ENCODE peak calls at places on chromosomes 5 and 9, in ten cellular contexts. One of them, this sample, is unnamed.
A peak's percentile ranks its signal among the peaks of the same experiment; 100 is the strongest.

GRCh38 chr9:28810375-28811075 is 1237.2 kb upstream of the C9orf72 start:
- DNase-seq in mucosa of descending colon: no peak
- DNase-seq in tibial artery: no peak
- DNase-seq in PC-9: no peak
- DNase-seq in heart left ventricle: no peak
- DNase-seq in cardiac muscle cell: no peak
- DNase-seq in stomach: no peak
- DNase-seq in heart right ventricle: no peak
- DNase-seq in psoas muscle: no peak
- DNase-seq in tibial nerve: no peak
- DNase-seq in this sample: no peak

GRCh38 chr9:79209012-79209411 is 362.8 kb upstream of the TLE4 start:
- DNase-seq in mucosa of descending colon: no peak
- DNase-seq in tibial artery: no peak
- DNase-seq in PC-9: no peak
- DNase-seq in heart left ventricle: no peak
- DNase-seq in cardiac muscle cell: no peak
- DNase-seq in stomach: no peak
- DNase-seq in heart right ventricle: no peak
- DNase-seq in psoas muscle: no peak
- DNase-seq in tibial nerve: no peak
- DNase-seq in this sample: no peak

GRCh38 chr5:77632526-77633268 is 5.8 kb downstream of the OTP start:
- DNase-seq in mucosa of descending colon: no peak
- DNase-seq in tibial artery: no peak
- DNase-seq in PC-9: no peak
- DNase-seq in heart left ventricle: no peak
- DNase-seq in cardiac muscle cell: no peak
- DNase-seq in stomach: no peak
- DNase-seq in heart right ventricle: no peak
- DNase-seq in psoas muscle: no peak
- DNase-seq in tibial nerve: no peak
- DNase-seq in this sample: no peak

GRCh38 chr9:2157277-2158105 is 142.3 kb downstream of the SMARCA2 start:
- DNase-seq in mucosa of descending colon: peak; percentile 30
- DNase-seq in tibial artery: peak; percentile 28
- DNase-seq in PC-9: no peak
- DNase-seq in heart left ventricle: peak; percentile 52
- DNase-seq in cardiac muscle cell: no peak
- DNase-seq in stomach: peak; percentile 33
- DNase-seq in heart right ventricle: no peak
- DNase-seq in psoas muscle: peak; percentile 50
- DNase-seq in tibial nerve: no peak
- DNase-seq in this sample: peak; percentile 65

GRCh38 chr9:76456202-76456926 is 2.6 kb upstream of the GCNT1 start:
- DNase-seq in mucosa of descending colon: peak; percentile 77
- DNase-seq in tibial artery: peak; percentile 38
- DNase-seq in PC-9: peak; percentile 82
- DNase-seq in heart left ventricle: no peak
- DNase-seq in cardiac muscle cell: peak; percentile 14
- DNase-seq in stomach: peak; percentile 86
- DNase-seq in heart right ventricle: no peak
- DNase-seq in psoas muscle: no peak
- DNase-seq in tibial nerve: no peak
- DNase-seq in this sample: peak; percentile 67

GRCh38 chr5:7397935-7398334 is 2.0 kb downstream of the ADCY2 start:
- DNase-seq in mucosa of descending colon: no peak
- DNase-seq in tibial artery: no peak
- DNase-seq in PC-9: no peak
- DNase-seq in heart left ventricle: no peak
- DNase-seq in cardiac muscle cell: no peak
- DNase-seq in stomach: no peak
- DNase-seq in heart right ventricle: no peak
- DNase-seq in psoas muscle: no peak
- DNase-seq in tibial nerve: no peak
- DNase-seq in this sample: no peak

GRCh38 chr5:77138981-77139380 is 51.9 kb upstream of the ZBED3 start:
- DNase-seq in mucosa of descending colon: no peak
- DNase-seq in tibial artery: peak; percentile 24
- DNase-seq in PC-9: no peak
- DNase-seq in heart left ventricle: no peak
- DNase-seq in cardiac muscle cell: no peak
- DNase-seq in stomach: no peak
- DNase-seq in heart right ventricle: no peak
- DNase-seq in psoas muscle: no peak
- DNase-seq in tibial nerve: peak; percentile 44
- DNase-seq in this sample: no peak

GRCh38 chr5:72408127-72408526 is 88.0 kb downstream of the PTCD2 start:
- DNase-seq in mucosa of descending colon: no peak
- DNase-seq in tibial artery: no peak
- DNase-seq in PC-9: no peak
- DNase-seq in heart left ventricle: no peak
- DNase-seq in cardiac muscle cell: no peak
- DNase-seq in stomach: no peak
- DNase-seq in heart right ventricle: no peak
- DNase-seq in psoas muscle: no peak
- DNase-seq in tibial nerve: no peak
- DNase-seq in this sample: no peak

GRCh38 chr5:135814254-135814653 is 20.2 kb upstream of the SLC25A48 start:
- DNase-seq in mucosa of descending colon: no peak
- DNase-seq in tibial artery: no peak
- DNase-seq in PC-9: no peak
- DNase-seq in heart left ventricle: no peak
- DNase-seq in cardiac muscle cell: no peak
- DNase-seq in stomach: no peak
- DNase-seq in heart right ventricle: no peak
- DNase-seq in psoas muscle: no peak
- DNase-seq in tibial nerve: no peak
- DNase-seq in this sample: no peak

GRCh38 chr9:133534346-133535284 is at the start of gene ADAMTSL2:
- DNase-seq in mucosa of descending colon: peak; percentile 66
- DNase-seq in tibial artery: no peak
- DNase-seq in PC-9: no peak
- DNase-seq in heart left ventricle: peak; percentile 90
- DNase-seq in cardiac muscle cell: peak; percentile 87
- DNase-seq in stomach: peak; percentile 73
- DNase-seq in heart right ventricle: peak; percentile 77
- DNase-seq in psoas muscle: peak; percentile 75
- DNase-seq in tibial nerve: no peak
- DNase-seq in this sample: peak; percentile 95

GRCh38 chr5:132354828-132355765 is 14.4 kb upstream of the SLC22A5 start:
- DNase-seq in mucosa of descending colon: peak; percentile 42
- DNase-seq in tibial artery: no peak
- DNase-seq in PC-9: no peak
- DNase-seq in heart left ventricle: no peak
- DNase-seq in cardiac muscle cell: no peak
- DNase-seq in stomach: no peak
- DNase-seq in heart right ventricle: no peak
- DNase-seq in psoas muscle: no peak
- DNase-seq in tibial nerve: no peak
- DNase-seq in this sample: no peak

GRCh38 chr5:5182508-5183191 is 42.5 kb downstream of the ADAMTS16 start:
- DNase-seq in mucosa of descending colon: no peak
- DNase-seq in tibial artery: no peak
- DNase-seq in PC-9: no peak
- DNase-seq in heart left ventricle: no peak
- DNase-seq in cardiac muscle cell: no peak
- DNase-seq in stomach: no peak
- DNase-seq in heart right ventricle: no peak
- DNase-seq in psoas muscle: no peak
- DNase-seq in tibial nerve: no peak
- DNase-seq in this sample: no peak
- H3K4me1 ChIP-seq in mucosa of descending colon: no peaks in the 10 kb centered on the region
- H3K4me1 ChIP-seq in tibial artery: no peaks in the 10 kb centered on the region
- H3K4me1 ChIP-seq in PC-9: no peaks in the 10 kb centered on the region
- H3K4me1 ChIP-seq in heart left ventricle: no peaks in the 10 kb centered on the region
- H3K4me1 ChIP-seq in cardiac muscle cell: no peaks in the 10 kb centered on the region
- H3K4me1 ChIP-seq in stomach: no peaks in the 10 kb centered on the region
- H3K4me1 ChIP-seq in heart right ventricle: no peaks in the 10 kb centered on the region
- H3K4me1 ChIP-seq in psoas muscle: no peaks in the 10 kb centered on the region
- H3K4me1 ChIP-seq in tibial nerve: no peaks in the 10 kb centered on the region
- H3K4me1 ChIP-seq in this sample: no peaks in the 10 kb centered on the region

DNA sequence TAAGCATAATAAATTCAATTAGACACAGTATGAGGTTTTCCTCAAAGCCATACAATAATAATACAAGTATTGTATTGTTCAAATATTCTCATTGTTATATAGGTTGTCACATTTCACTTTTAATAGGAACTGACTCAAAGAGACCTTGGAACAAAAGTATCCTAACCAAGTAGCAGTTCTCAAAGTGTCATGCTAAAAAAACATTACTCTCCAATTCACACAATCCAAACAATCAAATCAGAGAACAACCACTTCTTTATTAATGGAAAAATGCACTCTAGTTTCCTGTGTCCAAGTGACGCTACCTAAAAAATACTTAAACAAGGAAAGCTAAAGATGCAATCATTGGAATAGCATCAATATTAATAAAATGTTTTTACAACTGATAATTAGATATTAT is 115.4 kb downstream of the DENND1A start:
- DNase-seq in mucosa of descending colon: no peak
- DNase-seq in tibial artery: no peak
- DNase-seq in PC-9: no peak
- DNase-seq in heart left ventricle: no peak
- DNase-seq in cardiac muscle cell: no peak
- DNase-seq in stomach: no peak
- DNase-seq in heart right ventricle: no peak
- DNase-seq in psoas muscle: no peak
- DNase-seq in tibial nerve: no peak
- DNase-seq in this sample: no peak
- H3K4me3 ChIP-seq in mucosa of descending colon: no peak overlapping the region
- H3K4me3 ChIP-seq in tibial artery: no peak overlapping the region
- H3K4me3 ChIP-seq in PC-9: no peak overlapping the region
- H3K4me3 ChIP-seq in heart left ventricle: no peak overlapping the region
- H3K4me3 ChIP-seq in cardiac muscle cell: no peak overlapping the region
- H3K4me3 ChIP-seq in stomach: no peak overlapping the region
- H3K4me3 ChIP-seq in heart right ventricle: no peak overlapping the region
- H3K4me3 ChIP-seq in psoas muscle: no peak overlapping the region
- H3K4me3 ChIP-seq in tibial nerve: no peak overlapping the region
- H3K4me3 ChIP-seq in this sample: no peak overlapping the region

GRCh38 chr9:70258692-70259511 is at the start of gene SMC5:
- DNase-seq in mucosa of descending colon: peak; percentile 96
- DNase-seq in tibial artery: peak; percentile 86
- DNase-seq in PC-9: peak; percentile 72
- DNase-seq in heart left ventricle: peak; percentile 94
- DNase-seq in cardiac muscle cell: peak; percentile 88
- DNase-seq in stomach: peak; percentile 91
- DNase-seq in heart right ventricle: peak; percentile 87
- DNase-seq in psoas muscle: peak; percentile 92
- DNase-seq in tibial nerve: peak; percentile 73
- DNase-seq in this sample: peak; percentile 92

GRCh38 chr9:70256123-70256551 is 2.6 kb upstream of the SMC5 start:
- DNase-seq in mucosa of descending colon: no peak
- DNase-seq in tibial artery: no peak
- DNase-seq in PC-9: peak; percentile 85
- DNase-seq in heart left ventricle: no peak
- DNase-seq in cardiac muscle cell: peak; percentile 2
- DNase-seq in stomach: no peak
- DNase-seq in heart right ventricle: no peak
- DNase-seq in psoas muscle: no peak
- DNase-seq in tibial nerve: no peak
- DNase-seq in this sample: no peak

GRCh38 chr9:70259512-70259802 is 679 bp downstream of the SMC5 start:
- DNase-seq in mucosa of descending colon: no peak
- DNase-seq in tibial artery: no peak
- DNase-seq in PC-9: no peak
- DNase-seq in heart left ventricle: no peak
- DNase-seq in cardiac muscle cell: no peak
- DNase-seq in stomach: no peak
- DNase-seq in heart right ventricle: no peak
- DNase-seq in psoas muscle: no peak
- DNase-seq in tibial nerve: no peak
- DNase-seq in this sample: no peak

GRCh38 chr9:70257991-70258691 is 637 bp upstream of the SMC5 start:
- DNase-seq in mucosa of descending colon: peak; percentile 87
- DNase-seq in tibial artery: peak; percentile 32
- DNase-seq in PC-9: peak; percentile 64
- DNase-seq in heart left ventricle: peak; percentile 31
- DNase-seq in cardiac muscle cell: peak; percentile 52
- DNase-seq in stomach: peak; percentile 80
- DNase-seq in heart right ventricle: peak; percentile 20
- DNase-seq in psoas muscle: no peak
- DNase-seq in tibial nerve: peak; percentile 45
- DNase-seq in this sample: peak; percentile 62

DNA sequence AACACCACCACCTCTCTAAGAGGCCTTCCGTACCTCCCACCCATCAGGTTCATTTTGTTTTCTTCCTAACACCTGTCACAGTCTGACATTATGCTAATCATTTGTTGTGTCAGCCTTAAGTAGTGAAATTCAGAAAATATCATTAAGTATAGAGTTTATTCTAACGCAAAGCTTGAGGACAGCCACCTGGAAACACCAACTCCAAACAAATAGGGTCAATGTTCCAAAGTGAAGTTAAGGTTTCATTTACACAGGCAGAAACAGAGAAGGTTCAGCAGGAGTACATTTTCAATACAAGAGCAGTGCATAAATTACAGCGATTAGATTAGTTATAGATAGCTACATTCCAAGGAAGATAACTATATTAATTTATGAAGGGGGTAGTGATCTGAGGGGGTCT is 1.3 kb upstream of the SMC5 start:
- DNase-seq in mucosa of descending colon: no peak
- DNase-seq in tibial artery: no peak
- DNase-seq in PC-9: no peak
- DNase-seq in heart left ventricle: no peak
- DNase-seq in cardiac muscle cell: no peak
- DNase-seq in stomach: no peak
- DNase-seq in heart right ventricle: no peak
- DNase-seq in psoas muscle: no peak
- DNase-seq in tibial nerve: no peak
- DNase-seq in this sample: no peak
- H3K4me1 ChIP-seq in mucosa of descending colon: peaks cover 28% of the 10 kb centered on the region
- H3K4me1 ChIP-seq in tibial artery: peaks cover 45% of the 10 kb centered on the region
- H3K4me1 ChIP-seq in PC-9: peaks cover 60% of the 10 kb centered on the region
- H3K4me1 ChIP-seq in heart left ventricle: peaks cover 5% of the 10 kb centered on the region
- H3K4me1 ChIP-seq in cardiac muscle cell: peaks cover 25% of the 10 kb centered on the region
- H3K4me1 ChIP-seq in stomach: peaks cover 43% of the 10 kb centered on the region
- H3K4me1 ChIP-seq in heart right ventricle: peaks cover 18% of the 10 kb centered on the region
- H3K4me1 ChIP-seq in psoas muscle: peaks cover 36% of the 10 kb centered on the region
- H3K4me1 ChIP-seq in tibial nerve: peaks cover 12% of the 10 kb centered on the region
- H3K4me1 ChIP-seq in this sample: peaks cover 7% of the 10 kb centered on the region

DNA sequence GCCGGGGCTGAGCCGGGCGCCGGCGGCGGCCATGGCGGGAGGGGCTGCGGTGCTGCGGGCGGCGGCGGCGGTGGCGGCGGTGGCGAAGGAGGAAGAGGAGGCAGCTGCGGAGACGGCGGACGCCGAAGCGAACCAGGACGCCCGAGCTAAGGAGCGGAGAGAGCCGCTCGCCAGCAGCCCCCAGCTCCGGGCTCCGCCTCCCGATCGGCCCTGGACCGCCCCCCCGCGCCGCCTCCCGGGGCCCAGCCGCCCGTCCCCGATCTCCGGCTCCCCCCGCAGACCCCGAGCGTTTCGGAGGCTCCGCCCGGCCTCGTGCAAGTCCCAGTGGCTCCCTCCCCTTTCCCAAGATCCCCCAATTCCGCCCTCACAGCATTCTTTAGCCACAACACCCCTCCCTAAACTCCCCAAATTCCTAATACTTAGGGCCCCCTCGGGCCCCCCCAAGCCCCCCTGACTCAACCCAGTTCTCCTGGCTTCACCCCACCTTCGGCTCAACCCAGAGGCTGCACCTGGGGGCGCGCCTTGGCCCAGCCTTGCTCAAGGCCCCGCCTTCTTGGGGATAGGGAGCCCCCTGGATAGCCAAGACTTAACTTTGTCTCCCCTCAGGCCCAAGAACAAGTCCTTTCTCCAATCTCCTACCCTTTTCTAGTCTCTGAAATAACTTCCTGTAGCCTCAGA is at the start of gene ASTN2:
- DNase-seq in mucosa of descending colon: no peak
- DNase-seq in tibial artery: no peak
- DNase-seq in PC-9: no peak
- DNase-seq in heart left ventricle: peak; percentile 23
- DNase-seq in cardiac muscle cell: peak; percentile 33
- DNase-seq in stomach: no peak
- DNase-seq in heart right ventricle: no peak
- DNase-seq in psoas muscle: peak; percentile 22
- DNase-seq in tibial nerve: no peak
- DNase-seq in this sample: peak; percentile 71
- H3K4me3 ChIP-seq in mucosa of descending colon: no peak within 1 kb of the TSS
- H3K4me3 ChIP-seq in tibial artery: peak within 1 kb of the TSS; percentile 54
- H3K4me3 ChIP-seq in PC-9: no peak within 1 kb of the TSS
- H3K4me3 ChIP-seq in heart left ventricle: peak within 1 kb of the TSS; percentile 26
- H3K4me3 ChIP-seq in cardiac muscle cell: peak within 1 kb of the TSS; percentile 41
- H3K4me3 ChIP-seq in stomach: peak within 1 kb of the TSS; percentile 65
- H3K4me3 ChIP-seq in heart right ventricle: peak within 1 kb of the TSS; percentile 46
- H3K4me3 ChIP-seq in psoas muscle: peak within 1 kb of the TSS; percentile 66
- H3K4me3 ChIP-seq in tibial nerve: peak within 1 kb of the TSS; percentile 53
- H3K4me3 ChIP-seq in this sample: peak within 1 kb of the TSS; percentile 50

This sample was measured in right cardiac atrium.